ENCODE peak calls at places on chromosome 3, in five cellular contexts. One of them, this sample, is unnamed.

GRCh38 chr3:42412526-42413155 is 2.2 kb upstream of the LYZL4 start:
- DNase-seq in neural progenitor cell: no peak
- DNase-seq in GM23248: no peak
- DNase-seq in HCT116: no peak
- DNase-seq in PC-3: no peak
- DNase-seq in this sample: no peak

GRCh38 chr3:61983479-61983878 is 389.9 kb downstream of the FEZF2 start:
- DNase-seq in HCT116: no peak
- DNase-seq in GM23248: no peak
- DNase-seq in PC-3: no peak
- DNase-seq in neural progenitor cell: no peak
- DNase-seq in this sample: no peak

GRCh38 chr3:132800958-132801357 is 78.7 kb upstream of the NPHP3 start:
- DNase-seq in HCT116: no peak
- DNase-seq in GM23248: no peak
- DNase-seq in PC-3: no peak
- DNase-seq in neural progenitor cell: no peak
- DNase-seq in this sample: no peak

GRCh38 chr3:79808515-79808914 is 40.7 kb upstream of the ROBO1 start:
- DNase-seq in HCT116: no peak
- DNase-seq in GM23248: no peak
- DNase-seq in neural progenitor cell: no peak
- DNase-seq in PC-3: no peak
- DNase-seq in this sample: no peak

GRCh38 chr3:196179380-196180308 is 31.6 kb downstream of the ZDHHC19 start:
- DNase-seq in GM23248: peak
- DNase-seq in neural progenitor cell: peak
- DNase-seq in HCT116: no peak
- DNase-seq in PC-3: peak
- DNase-seq in this sample: no peak

GRCh38 chr3:148735597-148735996 is 37.9 kb downstream of the AGTR1 start:
- DNase-seq in GM23248: peak
- DNase-seq in neural progenitor cell: no peak
- DNase-seq in PC-3: no peak
- DNase-seq in HCT116: no peak
- DNase-seq in this sample: no peak

GRCh38 chr3:47128110-47128509 is 35.8 kb downstream of the SETD2 start:
- DNase-seq in HCT116: no peak
- DNase-seq in GM23248: no peak
- DNase-seq in neural progenitor cell: no peak
- DNase-seq in PC-3: no peak
- DNase-seq in this sample: no peak

GRCh38 chr3:38114875-38115644 is 21.9 kb downstream of the ACAA1 start:
- DNase-seq in GM23248: no peak
- DNase-seq in neural progenitor cell: no peak
- DNase-seq in PC-3: no peak
- DNase-seq in HCT116: no peak
- DNase-seq in this sample: no peak

GRCh38 chr3:126913524-126913923 is 69.4 kb upstream of the PLXNA1 start:
- DNase-seq in PC-3: peak
- DNase-seq in neural progenitor cell: no peak
- DNase-seq in HCT116: peak
- DNase-seq in GM23248: no peak
- DNase-seq in this sample: peak

GRCh38 chr3:106251160-106251892 is 382.5 kb upstream of the CBLB start:
- DNase-seq in HCT116: no peak
- DNase-seq in GM23248: no peak
- DNase-seq in neural progenitor cell: no peak
- DNase-seq in PC-3: peak
- DNase-seq in this sample: no peak

GRCh38 chr3:112389961-112390360 is 57.0 kb downstream of the CD200 start:
- DNase-seq in HCT116: no peak
- DNase-seq in PC-3: no peak
- DNase-seq in GM23248: no peak
- DNase-seq in neural progenitor cell: no peak
- DNase-seq in this sample: no peak

GRCh38 chr3:107452436-107452835 is 70.3 kb upstream of the BBX start:
- DNase-seq in HCT116: no peak
- DNase-seq in PC-3: peak
- DNase-seq in neural progenitor cell: no peak
- DNase-seq in GM23248: peak
- DNase-seq in this sample: no peak

GRCh38 chr3:55571913-55572312 is 84.8 kb upstream of the WNT5A start:
- DNase-seq in HCT116: no peak
- DNase-seq in neural progenitor cell: peak
- DNase-seq in PC-3: no peak
- DNase-seq in GM23248: no peak
- DNase-seq in this sample: no peak

GRCh38 chr3:188042466-188042865 is 111.5 kb upstream of the LPP start:
- DNase-seq in PC-3: no peak
- DNase-seq in neural progenitor cell: no peak
- DNase-seq in HCT116: no peak
- DNase-seq in GM23248: no peak
- DNase-seq in this sample: no peak

GRCh38 chr3:174498638-174499037 is 360.5 kb upstream of the NAALADL2 start:
- DNase-seq in PC-3: no peak
- DNase-seq in HCT116: no peak
- DNase-seq in neural progenitor cell: no peak
- DNase-seq in GM23248: peak
- DNase-seq in this sample: no peak

GRCh38 chr3:177928156-177928555 is 608.1 kb upstream of the KCNMB2 start:
- DNase-seq in HCT116: peak
- DNase-seq in PC-3: peak
- DNase-seq in GM23248: peak
- DNase-seq in neural progenitor cell: no peak
- DNase-seq in this sample: peak

GRCh38 chr3:111605493-111605892 is 10.3 kb upstream of the ZBED2 start:
- DNase-seq in HCT116: no peak
- DNase-seq in PC-3: no peak
- DNase-seq in neural progenitor cell: no peak
- DNase-seq in GM23248: no peak
- DNase-seq in this sample: no peak

GRCh38 chr3:46369675-46370132 is 1.0 kb upstream of the CCR5 start:
- DNase-seq in GM23248: no peak
- DNase-seq in neural progenitor cell: no peak
- DNase-seq in PC-3: no peak
- DNase-seq in HCT116: no peak
- DNase-seq in this sample: no peak

GRCh38 chr3:156615592-156616173 is 58.7 kb upstream of the TIPARP start:
- DNase-seq in PC-3: peak
- DNase-seq in GM23248: peak
- DNase-seq in HCT116: no peak
- DNase-seq in neural progenitor cell: no peak
- DNase-seq in this sample: no peak

GRCh38 chr3:112149136-112149535 is 16.1 kb upstream of the GCSAM start:
- DNase-seq in HCT116: no peak
- DNase-seq in neural progenitor cell: no peak
- DNase-seq in GM23248: no peak
- DNase-seq in PC-3: no peak
- DNase-seq in this sample: no peak

GRCh38 chr3:73471986-73472385 is 152.8 kb downstream of the PDZRN3 start:
- DNase-seq in PC-3: no peak
- DNase-seq in neural progenitor cell: no peak
- DNase-seq in HCT116: no peak
- DNase-seq in GM23248: no peak
- DNase-seq in this sample: no peak

GRCh38 chr3:135148431-135148830 is 353.4 kb downstream of the EPHB1 start:
- DNase-seq in HCT116: no peak
- DNase-seq in neural progenitor cell: no peak
- DNase-seq in GM23248: no peak
- DNase-seq in PC-3: no peak
- DNase-seq in this sample: no peak

GRCh38 chr3:187989458-187990153 is 164.4 kb upstream of the LPP start:
- DNase-seq in PC-3: no peak
- DNase-seq in neural progenitor cell: peak
- DNase-seq in HCT116: no peak
- DNase-seq in GM23248: no peak
- DNase-seq in this sample: no peak

GRCh38 chr3:153250450-153250849 is 88.4 kb downstream of the RAP2B start:
- DNase-seq in neural progenitor cell: no peak
- DNase-seq in HCT116: no peak
- DNase-seq in GM23248: no peak
- DNase-seq in PC-3: no peak
- DNase-seq in this sample: no peak

GRCh38 chr3:124997303-124998246 is 58.2 kb downstream of the HEG1 start:
- DNase-seq in PC-3: no peak
- DNase-seq in neural progenitor cell: peak
- DNase-seq in GM23248: no peak
- DNase-seq in HCT116: no peak
- DNase-seq in this sample: no peak

GRCh38 chr3:149738891-149739290 is 13.4 kb downstream of the COMMD2 start:
- DNase-seq in HCT116: no peak
- DNase-seq in PC-3: peak
- DNase-seq in GM23248: no peak
- DNase-seq in neural progenitor cell: no peak
- DNase-seq in this sample: no peak

GRCh38 chr3:176349706-176350105 is 847.6 kb downstream of the TBL1XR1 start:
- DNase-seq in neural progenitor cell: no peak
- DNase-seq in GM23248: peak
- DNase-seq in HCT116: no peak
- DNase-seq in PC-3: no peak
- DNase-seq in this sample: no peak

GRCh38 chr3:117439812-117440211 is 730.2 kb downstream of the TUSC7 start:
- DNase-seq in GM23248: peak
- DNase-seq in HCT116: no peak
- DNase-seq in neural progenitor cell: peak
- DNase-seq in PC-3: peak
- DNase-seq in this sample: no peak

DNA sequence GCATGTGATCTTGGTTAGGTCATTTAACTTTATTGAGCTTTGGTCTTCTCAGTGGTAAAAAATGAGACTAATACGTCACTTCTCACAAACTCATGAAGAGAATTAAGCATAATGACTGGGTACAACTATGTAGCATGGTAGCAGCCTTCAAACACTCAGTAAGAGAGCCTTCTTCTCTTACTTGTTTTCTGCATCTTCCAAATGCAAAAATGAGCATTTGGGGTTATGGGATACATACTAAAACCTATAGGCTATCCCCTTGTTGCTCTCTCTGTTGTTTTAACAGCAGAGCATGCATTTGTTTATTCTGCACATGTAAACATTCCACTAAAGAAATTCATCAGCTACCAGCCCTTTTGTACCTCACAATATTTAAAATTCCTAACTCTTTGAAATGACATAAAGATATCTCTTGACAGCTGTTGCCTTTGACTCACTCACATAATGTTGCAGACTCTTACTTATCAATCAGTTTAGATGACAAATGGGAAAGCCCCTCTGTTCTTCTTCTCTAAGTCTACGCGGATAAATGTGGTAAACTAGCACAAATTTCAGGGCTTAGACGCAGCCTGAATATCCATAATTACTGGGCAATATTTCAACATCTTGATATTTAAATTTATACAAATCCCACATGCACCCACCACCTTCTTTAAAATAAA is 327.3 kb upstream of the SATB1 start:
- DNase-seq in GM23248: no peak
- DNase-seq in neural progenitor cell: no peak
- DNase-seq in PC-3: no peak
- DNase-seq in HCT116: no peak
- DNase-seq in this sample: no peak
- H3K9ac ChIP-seq in GM23248: no peak
- H3K9ac ChIP-seq in neural progenitor cell: no peak
- H3K9ac ChIP-seq in PC-3: no peak
- H3K9ac ChIP-seq in HCT116: no peak
- H3K9ac ChIP-seq in this sample: no peak

DNA sequence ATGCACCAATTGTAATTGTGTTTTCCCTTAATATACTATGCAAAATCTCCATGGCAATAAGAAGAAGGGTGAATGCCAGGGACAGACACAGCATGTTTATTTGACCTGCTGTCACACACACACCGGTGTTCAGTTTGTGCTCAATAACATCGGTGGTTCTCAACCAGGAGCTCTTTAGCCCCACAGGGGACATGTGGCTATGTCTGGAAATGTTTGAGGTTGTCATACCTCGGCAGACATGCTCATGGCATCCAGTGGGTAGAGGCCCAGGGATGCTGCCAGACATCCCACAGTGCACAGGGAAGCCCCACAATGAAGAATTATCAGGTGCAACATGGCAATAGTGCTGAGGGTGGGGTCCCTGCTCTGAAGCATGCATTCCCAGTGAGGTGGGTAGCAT is 38.2 kb downstream of the GLB1 start:
- DNase-seq in GM23248: no peak
- DNase-seq in PC-3: no peak
- DNase-seq in HCT116: no peak
- DNase-seq in neural progenitor cell: no peak
- DNase-seq in this sample: no peak
- H3K4me2 ChIP-seq in GM23248: no peak
- H3K4me2 ChIP-seq in PC-3: no peak
- H3K4me2 ChIP-seq in HCT116: no peak
- H3K4me2 ChIP-seq in neural progenitor cell: no peak
- H3K4me2 ChIP-seq in this sample: no peak

DNA sequence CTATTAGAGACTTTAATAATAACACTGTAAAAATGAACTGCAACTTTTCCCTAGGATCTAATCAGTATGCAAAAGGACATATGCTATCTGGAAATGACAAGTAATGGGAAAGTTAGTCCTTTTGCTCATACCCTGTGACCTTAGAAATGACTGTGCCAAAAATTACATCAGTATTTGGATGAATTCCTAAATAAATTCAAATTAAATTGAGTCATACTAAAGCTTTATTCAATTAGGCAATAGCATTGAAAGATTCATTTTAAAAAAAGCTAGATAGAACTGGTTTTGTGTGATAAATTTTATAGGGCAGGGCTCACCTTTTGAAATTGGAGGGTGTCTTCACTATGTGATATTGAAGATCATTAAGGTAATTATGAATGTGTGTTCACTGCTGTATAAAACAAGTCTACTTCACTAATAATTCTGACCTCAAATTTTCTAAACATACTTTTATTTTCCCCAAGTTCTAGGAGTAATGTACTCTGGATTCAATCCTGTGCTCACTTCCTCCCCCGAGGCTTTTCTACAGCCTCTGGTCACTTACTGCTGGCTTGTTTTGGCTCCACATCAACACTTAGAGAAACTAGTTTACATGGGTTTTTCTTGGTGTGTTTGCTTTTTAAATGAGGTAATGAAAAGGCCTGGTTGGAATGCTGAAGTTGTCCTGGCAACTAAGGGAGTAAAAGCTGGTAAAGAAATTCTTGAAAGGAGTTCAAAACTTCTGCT is 44.4 kb upstream of the SPTSSB start:
- DNase-seq in neural progenitor cell: no peak
- DNase-seq in HCT116: no peak
- DNase-seq in PC-3: peak
- DNase-seq in GM23248: peak
- DNase-seq in this sample: no peak
- TF ChIP-seq EZH2phosphoT487 in neural progenitor cell: no peak
- TF ChIP-seq EZH2phosphoT487 in HCT116: no peak
- TF ChIP-seq EZH2phosphoT487 in PC-3: no peak
- TF ChIP-seq EZH2phosphoT487 in GM23248: no peak
- TF ChIP-seq EZH2phosphoT487 in this sample: no peak

DNA sequence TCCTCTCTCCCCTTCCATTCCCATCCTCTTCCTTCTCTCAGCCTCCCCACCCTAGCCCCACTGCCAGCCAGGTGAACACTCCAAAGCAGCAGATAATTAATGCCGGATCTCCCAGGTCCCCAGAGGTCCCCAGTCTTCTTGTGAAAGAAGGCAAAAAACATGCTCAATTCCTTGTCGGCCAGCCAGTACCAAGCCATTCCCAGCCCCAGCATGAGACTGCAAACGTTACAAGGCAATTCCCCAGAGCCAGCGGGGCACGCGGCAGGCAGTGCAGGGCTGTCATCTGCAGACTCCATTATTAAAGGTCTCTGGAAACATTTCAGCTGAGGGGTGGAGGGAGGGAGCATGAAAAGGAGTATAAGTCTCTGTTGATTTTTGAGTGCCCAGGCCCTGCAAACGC is 117.8 kb downstream of the XXYLT1 start:
- DNase-seq in GM23248: no peak
- DNase-seq in neural progenitor cell: peak
- DNase-seq in PC-3: no peak
- DNase-seq in HCT116: no peak
- DNase-seq in this sample: no peak
- H3K9ac ChIP-seq in GM23248: no peak
- H3K9ac ChIP-seq in neural progenitor cell: no peak
- H3K9ac ChIP-seq in PC-3: no peak
- H3K9ac ChIP-seq in HCT116: no peak
- H3K9ac ChIP-seq in this sample: no peak

This sample was measured in MM.1S.